ENCODE peak calls at places on chromosomes 11 and 22, in seven cellular contexts. E is activated T-helper 1 cell treated with anti-CD3 and anti-CD28 coated beads, Interleukin-12 subunit alpha, Interleukin-12 subunit beta, Interleukin-2, Interleukin-4 antibody, amounts not matched to agents 30 ng/mL and 10 ng/mL and 1 ng/mL, durations not matched to agents 14 hours and 24 hours and 36 hours; Y is thoracic aorta; F is B cell; B is iPS DF 19.7; D is SHP77; Z is fibroblast of lung. C is an unnamed sample.

GRCh38 chr22:27885977-27886842 is 32.8 kb downstream of the PITPNB start:
- DNase-seq in E (no peak), Y (no peak), F (peak), B (no peak), D (no peak), Z (peak), C (peak)

GRCh38 chr11:65558002-65558784 is at the start of gene LTBP3:
- DNase-seq in E (no peak), Y (peak), F (peak), B (no peak), D (peak), Z (peak), C (peak)

GRCh38 chr11:3674189-3674588 is 3.0 kb upstream of the CHRNA10 start:
- DNase-seq in E (no peak), Y (no peak), F (no peak), B (no peak), D (no peak), Z (peak), C (peak)

GRCh38 chr11:133041928-133042890 is 490.1 kb downstream of the OPCML start:
- DNase-seq in E (no peak), Y (no peak), F (no peak), B (no peak), D (no peak), Z (peak), C (no peak)

GRCh38 chr11:60905551-60906113 is 753 bp downstream of the PRPF19 start:
- DNase-seq in E (no peak), Y (no peak), F (no peak), B (no peak), D (no peak), Z (peak), C (no peak)

GRCh38 chr11:68498313-68498712 is 37.8 kb downstream of the PPP6R3 start:
- DNase-seq in E (no peak), Y (no peak), F (no peak), B (no peak), D (peak), Z (no peak), C (no peak)

GRCh38 chr22:16824718-16825687 is at the start of gene XKR3:
- DNase-seq in E (no peak), Y (no peak), F (no peak), B (no peak), D (no peak), Z (no peak), C (no peak)

GRCh38 chr11:69417211-69418085 is 64.0 kb upstream of the LINC01488 start:
- DNase-seq in E (no peak), Y (no peak), F (no peak), B (no peak), D (no peak), Z (peak), C (no peak)

GRCh38 chr11:107526197-107526596 is 39.3 kb downstream of the ALKBH8 start:
- DNase-seq in E (no peak), Y (no peak), F (no peak), B (no peak), D (no peak), Z (no peak), C (no peak)

C was measured in foreskin fibroblast.